ENCODE peak calls at places on chromosomes 2 and 18, in six cellular contexts. One of them, this sample, is unnamed.

GRCh38 chr2:65204461-65205230 is 23.0 kb upstream of the ACTR2 start:
- DNase-seq in Right ventricle myocardium inferior: peak
- DNase-seq in activated CD8-positive, alpha-beta memory T cell treated with anti-CD3 and anti-CD28 coated beads for 24 hours: no peak
- DNase-seq in NCI-H1436: peak
- DNase-seq in PC-9: no peak
- DNase-seq in NCI-H748 treated with DMSO at 0.1 percent for 48 hours: no peak
- DNase-seq in this sample: no peak

GRCh38 chr2:45264227-45265225 is 255.3 kb upstream of the SIX2 start:
- DNase-seq in Right ventricle myocardium inferior: no peak
- DNase-seq in activated CD8-positive, alpha-beta memory T cell treated with anti-CD3 and anti-CD28 coated beads for 24 hours: no peak
- DNase-seq in NCI-H1436: no peak
- DNase-seq in PC-9: no peak
- DNase-seq in NCI-H748 treated with DMSO at 0.1 percent for 48 hours: no peak
- DNase-seq in this sample: no peak

GRCh38 chr2:216181953-216182352 is 72.8 kb downstream of the XRCC5 start:
- DNase-seq in Right ventricle myocardium inferior: no peak
- DNase-seq in activated CD8-positive, alpha-beta memory T cell treated with anti-CD3 and anti-CD28 coated beads for 24 hours: no peak
- DNase-seq in NCI-H1436: no peak
- DNase-seq in PC-9: no peak
- DNase-seq in NCI-H748 treated with DMSO at 0.1 percent for 48 hours: no peak
- DNase-seq in this sample: no peak

GRCh38 chr2:134441153-134441863 is 187.4 kb downstream of the MGAT5 start:
- DNase-seq in Right ventricle myocardium inferior: no peak
- DNase-seq in activated CD8-positive, alpha-beta memory T cell treated with anti-CD3 and anti-CD28 coated beads for 24 hours: no peak
- DNase-seq in NCI-H1436: no peak
- DNase-seq in PC-9: no peak
- DNase-seq in NCI-H748 treated with DMSO at 0.1 percent for 48 hours: no peak
- DNase-seq in this sample: no peak

GRCh38 chr2:46385786-46386577 is 88.8 kb downstream of the EPAS1 start:
- DNase-seq in Right ventricle myocardium inferior: no peak
- DNase-seq in activated CD8-positive, alpha-beta memory T cell treated with anti-CD3 and anti-CD28 coated beads for 24 hours: peak
- DNase-seq in NCI-H1436: no peak
- DNase-seq in PC-9: no peak
- DNase-seq in NCI-H748 treated with DMSO at 0.1 percent for 48 hours: no peak
- DNase-seq in this sample: no peak

GRCh38 chr2:165371356-165371755 is 98.1 kb upstream of the CSRNP3 start:
- DNase-seq in Right ventricle myocardium inferior: no peak
- DNase-seq in activated CD8-positive, alpha-beta memory T cell treated with anti-CD3 and anti-CD28 coated beads for 24 hours: no peak
- DNase-seq in NCI-H1436: peak
- DNase-seq in PC-9: no peak
- DNase-seq in NCI-H748 treated with DMSO at 0.1 percent for 48 hours: peak
- DNase-seq in this sample: no peak

GRCh38 chr2:241559489-241560180 is 1.1 kb downstream of the BOK start:
- DNase-seq in Right ventricle myocardium inferior: no peak
- DNase-seq in activated CD8-positive, alpha-beta memory T cell treated with anti-CD3 and anti-CD28 coated beads for 24 hours: no peak
- DNase-seq in NCI-H1436: no peak
- DNase-seq in PC-9: peak
- DNase-seq in NCI-H748 treated with DMSO at 0.1 percent for 48 hours: peak
- DNase-seq in this sample: no peak

GRCh38 chr2:100244881-100245605 is 77.3 kb downstream of the LONRF2 start:
- DNase-seq in Right ventricle myocardium inferior: no peak
- DNase-seq in activated CD8-positive, alpha-beta memory T cell treated with anti-CD3 and anti-CD28 coated beads for 24 hours: no peak
- DNase-seq in NCI-H1436: no peak
- DNase-seq in PC-9: no peak
- DNase-seq in NCI-H748 treated with DMSO at 0.1 percent for 48 hours: no peak
- DNase-seq in this sample: no peak

GRCh38 chr2:25151718-25152117 is 16.7 kb downstream of the POMC start:
- DNase-seq in Right ventricle myocardium inferior: no peak
- DNase-seq in activated CD8-positive, alpha-beta memory T cell treated with anti-CD3 and anti-CD28 coated beads for 24 hours: no peak
- DNase-seq in NCI-H1436: no peak
- DNase-seq in PC-9: no peak
- DNase-seq in NCI-H748 treated with DMSO at 0.1 percent for 48 hours: no peak
- DNase-seq in this sample: no peak

GRCh38 chr2:215619022-215619958 is 183.4 kb upstream of the FN1 start:
- DNase-seq in Right ventricle myocardium inferior: no peak
- DNase-seq in activated CD8-positive, alpha-beta memory T cell treated with anti-CD3 and anti-CD28 coated beads for 24 hours: no peak
- DNase-seq in NCI-H1436: peak
- DNase-seq in PC-9: peak
- DNase-seq in NCI-H748 treated with DMSO at 0.1 percent for 48 hours: peak
- DNase-seq in this sample: peak

GRCh38 chr18:56112013-56112749 is 524.2 kb upstream of the TCF4 start:
- DNase-seq in Right ventricle myocardium inferior: no peak
- DNase-seq in activated CD8-positive, alpha-beta memory T cell treated with anti-CD3 and anti-CD28 coated beads for 24 hours: no peak
- DNase-seq in NCI-H1436: no peak
- DNase-seq in PC-9: no peak
- DNase-seq in NCI-H748 treated with DMSO at 0.1 percent for 48 hours: no peak
- DNase-seq in this sample: peak

GRCh38 chr2:229708335-229708734 is 6.0 kb downstream of the DNER start:
- DNase-seq in Right ventricle myocardium inferior: no peak
- DNase-seq in activated CD8-positive, alpha-beta memory T cell treated with anti-CD3 and anti-CD28 coated beads for 24 hours: no peak
- DNase-seq in NCI-H1436: no peak
- DNase-seq in PC-9: no peak
- DNase-seq in NCI-H748 treated with DMSO at 0.1 percent for 48 hours: no peak
- DNase-seq in this sample: no peak

GRCh38 chr2:237955640-237956401 is 11.0 kb upstream of the UBE2F start:
- DNase-seq in Right ventricle myocardium inferior: no peak
- DNase-seq in activated CD8-positive, alpha-beta memory T cell treated with anti-CD3 and anti-CD28 coated beads for 24 hours: no peak
- DNase-seq in NCI-H1436: no peak
- DNase-seq in PC-9: no peak
- DNase-seq in NCI-H748 treated with DMSO at 0.1 percent for 48 hours: no peak
- DNase-seq in this sample: no peak

This sample was measured in NCI-H524 treated with DMSO at 0.1 percent for 48 hours.